ENCODE peak calls at places on chromosomes 7 and 10, in seven cellular contexts. W, Y, J, H, U, E and P are unnamed samples.

GRCh38 chr7:95180-95862 is 97.0 kb upstream of the FAM20C start:
- DNase-seq in W (peak; percentile 62), Y (no peak), J (peak; percentile 87), H (no peak), U (peak; percentile 23), E (no peak), P (no peak)

GRCh38 chr10:124152139-124152780 is 58.9 kb upstream of the CHST15 start:
- DNase-seq in W (peak; percentile 85), Y (peak; percentile 41), J (peak; percentile 80), H (peak; percentile 94), U (no peak), E (peak; percentile 80), P (peak; percentile 85)

GRCh38 chr10:98326621-98327027 is 58.6 kb upstream of the LOXL4 start:
- DNase-seq in W (no peak), Y (no peak), J (no peak), H (no peak), U (no peak), E (no peak), P (no peak)

GRCh38 chr10:114545071-114545470 is 113.0 kb downstream of the ABLIM1 start:
- DNase-seq in W (no peak), Y (no peak), J (peak; percentile 67), H (no peak), U (no peak), E (no peak), P (peak; percentile 65)

GRCh38 chr7:34296663-34297062 is 361.4 kb upstream of the NPSR1 start:
- DNase-seq in W (peak; percentile 69), Y (no peak), J (no peak), H (no peak), U (no peak), E (peak; percentile 49), P (no peak)

GRCh38 chr10:48658243-48658888 is 26.3 kb upstream of the WDFY4 start:
- DNase-seq in W (peak; percentile 45), Y (peak; percentile 73), J (peak; percentile 96), H (peak; percentile 66), U (peak; percentile 24), E (peak; percentile 83), P (peak; percentile 69)

GRCh38 chr7:29976673-29977072 is 12.9 kb downstream of the SCRN1 start:
- DNase-seq in W (no peak), Y (no peak), J (no peak), H (no peak), U (no peak), E (peak; percentile 22), P (no peak)

GRCh38 chr7:111844904-111845662 is 282.8 kb upstream of the IMMP2L start:
- DNase-seq in W (no peak), Y (no peak), J (no peak), H (no peak), U (no peak), E (no peak), P (no peak)

DNA sequence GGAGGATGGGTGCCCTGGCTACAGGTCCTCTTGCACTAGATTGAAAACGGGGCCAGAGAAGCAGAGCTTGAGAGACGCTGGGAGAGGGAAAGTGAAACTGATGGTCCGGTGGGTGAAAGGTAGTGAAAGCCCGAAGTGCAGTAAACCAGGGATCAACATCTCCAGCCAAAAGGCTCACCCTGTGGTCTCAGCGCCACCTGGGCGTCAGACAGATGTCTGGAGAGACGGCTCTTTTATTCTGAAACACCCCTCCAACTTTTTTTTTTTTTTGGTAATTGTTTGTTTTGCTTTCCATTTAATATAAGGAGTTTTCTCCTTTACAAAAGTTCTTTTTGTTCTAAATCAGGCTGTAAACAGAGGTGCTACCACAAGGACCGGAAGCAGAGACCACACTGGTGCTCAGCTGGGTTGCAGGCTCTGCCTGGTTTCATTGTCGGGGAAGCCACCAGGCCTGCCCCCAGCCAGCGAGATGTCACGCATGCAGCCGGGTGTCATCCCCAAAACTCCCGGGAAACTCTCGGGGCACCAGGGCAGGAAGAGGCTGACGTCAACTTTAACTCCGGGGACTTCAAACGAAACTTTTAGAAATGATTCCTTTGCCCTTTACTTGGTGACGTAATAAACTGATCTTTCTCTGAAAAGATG is 11.2 kb downstream of the IL2RA start:
- DNase-seq in W (peak; percentile 36), Y (peak; percentile 69), J (peak; percentile 44), H (peak; percentile 39), U (peak; percentile 7), E (peak; percentile 57), P (no peak)
- H3K4me3 ChIP-seq in W (peak overlapping the region; percentile 54), Y (peak overlapping the region; percentile 59), J (peak overlapping the region; percentile 66), H (peak overlapping the region; percentile 41), U (peak overlapping the region; percentile 53), E (peak overlapping the region; percentile 58), P (no peak overlapping the region)

DNA sequence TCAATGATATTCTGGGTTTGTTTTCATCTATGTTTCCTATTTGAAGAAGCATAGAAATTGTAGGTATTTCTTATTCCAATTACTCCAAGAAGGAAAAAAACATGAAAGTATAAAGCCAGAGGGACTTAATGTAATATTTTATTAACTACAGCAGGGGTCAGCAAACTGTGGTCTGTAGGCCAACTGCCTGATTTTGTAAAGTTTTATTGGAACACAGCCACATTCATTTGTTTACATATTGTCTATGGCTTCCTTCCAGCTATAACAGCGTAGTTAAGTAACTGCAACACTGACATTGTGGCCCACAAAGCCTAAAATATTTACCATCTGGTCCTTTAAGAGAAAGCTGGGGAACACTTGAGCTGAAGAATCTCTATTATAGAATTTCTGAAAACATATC is 306.2 kb downstream of the BICC1 start:
- DNase-seq in W (peak; percentile 78), Y (no peak), J (peak; percentile 97), H (no peak), U (peak; percentile 44), E (peak; percentile 83), P (peak; percentile 42)
- TF ChIP-seq CTCF in W (no peak), Y (no peak), J (peak; percentile 74), H (peak; percentile 40), U (no peak), E (no peak), P (no peak)

DNA sequence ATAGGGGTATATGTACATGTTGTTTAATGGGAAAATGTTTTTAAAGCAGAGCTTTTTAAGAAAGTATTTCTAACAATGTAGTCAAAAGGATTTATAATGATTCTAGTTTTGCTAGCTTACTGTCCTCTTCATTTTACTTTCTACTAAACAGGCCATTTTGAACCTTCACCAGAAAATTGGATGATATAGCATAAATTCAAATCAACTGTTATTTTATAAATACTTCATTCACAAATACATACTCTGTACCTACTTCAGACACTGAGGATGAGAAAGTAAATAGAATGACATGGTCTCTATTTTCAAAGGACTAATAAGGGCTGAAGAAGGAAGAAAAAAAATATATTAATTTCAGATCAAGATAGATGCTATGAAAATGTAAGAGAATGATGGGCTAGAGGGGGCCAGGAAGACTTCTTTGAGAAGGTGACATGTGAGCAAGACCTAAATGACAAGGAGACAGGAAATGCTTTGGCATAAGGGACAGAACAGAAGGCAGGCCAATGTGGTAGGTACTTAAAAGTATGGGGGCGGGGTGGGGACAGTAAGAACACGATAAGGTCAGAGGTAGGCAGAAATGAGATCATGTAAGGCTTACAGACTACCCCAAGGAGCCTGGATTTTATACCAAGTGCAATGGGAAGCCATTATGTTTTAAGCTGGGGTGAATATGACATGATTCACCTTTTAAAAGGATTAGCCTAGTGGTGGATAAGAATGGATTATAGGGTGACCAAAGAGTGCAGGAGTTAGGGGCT is 5.2 kb downstream of the NAMPT start:
- DNase-seq in W (no peak), Y (no peak), J (no peak), H (no peak), U (no peak), E (no peak), P (no peak)
- H3K4me3 ChIP-seq in W (no peak overlapping the region), Y (no peak overlapping the region), J (no peak overlapping the region), H (peak overlapping the region; percentile 70), U (no peak overlapping the region), E (no peak overlapping the region), P (no peak overlapping the region)

GRCh38 chr10:112446855-112447691 is at the start of the genes VTI1A and ZDHHC6:
- DNase-seq in W (peak; percentile 80), Y (peak; percentile 85), J (peak; percentile 75), H (peak; percentile 68), U (peak; percentile 61), E (peak; percentile 92), P (peak; percentile 89)
- TF ChIP-seq CTCF in W (peak; percentile 37), Y (peak; percentile 43), J (no peak), H (no peak), U (peak; percentile 43), E (no peak), P (peak; percentile 36)

GRCh38 chr7:157691521-157692155 is 354.8 kb downstream of the DNAJB6 start:
- DNase-seq in W (no peak), Y (no peak), J (no peak), H (no peak), U (no peak), E (peak; percentile 11), P (no peak)

GRCh38 chr7:157689269-157690057 is 352.7 kb downstream of the DNAJB6 start:
- DNase-seq in W (no peak), Y (no peak), J (no peak), H (no peak), U (no peak), E (no peak), P (no peak)

GRCh38 chr7:157690833-157691382 is 354.1 kb downstream of the DNAJB6 start:
- DNase-seq in W (peak; percentile 40), Y (peak; percentile 75), J (peak; percentile 77), H (no peak), U (no peak), E (peak; percentile 67), P (peak; percentile 16)

GRCh38 chr7:157688439-157689268 is 351.9 kb downstream of the DNAJB6 start:
- DNase-seq in W (no peak), Y (no peak), J (no peak), H (no peak), U (no peak), E (no peak), P (no peak)

GRCh38 chr7:157690058-157690832 is 353.4 kb downstream of the DNAJB6 start:
- DNase-seq in W (no peak), Y (no peak), J (no peak), H (no peak), U (no peak), E (no peak), P (no peak)
- H3K4me3 ChIP-seq in W (peak overlapping the region; percentile 26), Y (peak overlapping the region; percentile 59), J (peak overlapping the region; percentile 81), H (no peak overlapping the region), U (no peak overlapping the region), E (peak overlapping the region; percentile 31), P (no peak overlapping the region)

GRCh38 chr7:78433421-78433820 is 634.8 kb downstream of the PHTF2 start:
- DNase-seq in W (no peak), Y (no peak), J (no peak), H (no peak), U (no peak), E (no peak), P (no peak)

GRCh38 chr7:78435355-78435754 is 636.8 kb downstream of the PHTF2 start:
- DNase-seq in W (peak; percentile 5), Y (no peak), J (no peak), H (no peak), U (no peak), E (peak; percentile 70), P (no peak)

GRCh38 chr7:78437118-78437517 is 638.5 kb downstream of the PHTF2 start:
- DNase-seq in W (peak; percentile 80), Y (no peak), J (no peak), H (no peak), U (peak; percentile 46), E (peak; percentile 74), P (no peak)

GRCh38 chr7:78438433-78438832 is 639.9 kb downstream of the PHTF2 start:
- DNase-seq in W (no peak), Y (no peak), J (no peak), H (no peak), U (no peak), E (no peak), P (no peak)

DNA sequence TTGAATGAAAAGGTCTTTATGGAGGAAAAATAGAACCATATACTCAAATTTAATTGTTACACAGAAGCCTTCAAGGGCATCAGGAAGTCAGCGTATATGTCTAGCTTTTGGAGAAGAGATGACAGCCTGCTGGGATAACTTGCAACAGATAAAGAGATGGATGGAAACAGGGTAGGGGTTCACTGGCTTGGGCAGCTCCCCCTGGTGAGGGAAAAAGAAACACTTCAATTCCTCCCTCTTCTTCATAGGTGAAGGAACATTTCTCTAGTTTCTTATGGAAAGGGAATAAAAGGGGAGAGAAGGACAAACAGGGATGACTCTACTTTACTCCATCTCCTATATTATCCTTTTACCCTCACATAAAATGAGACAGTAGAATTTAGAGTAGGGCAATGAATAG is 635.7 kb downstream of the PHTF2 start:
- DNase-seq in W (no peak), Y (no peak), J (no peak), H (no peak), U (no peak), E (no peak), P (no peak)
- TF ChIP-seq CTCF in W (peak; percentile 5), Y (no peak), J (peak; percentile 39), H (no peak), U (peak; percentile 27), E (no peak), P (peak; percentile 15)